ENCODE peak calls at places on chromosomes 2 and 18, in ten cellular contexts. F, T, S, P, G, U, A, L, E and D are unnamed samples.

GRCh38 chr2:121019756-121020155 is 265.2 kb downstream of the TFCP2L1 start:
- DNase-seq in P (no peak), G (no peak), S (no peak), U (no peak), T (no peak), L (no peak), F (no peak), E (no peak), A (no peak), D (no peak)

GRCh38 chr2:190968522-190968921 is 45.4 kb downstream of the STAT1 start:
- DNase-seq in A (no peak), S (no peak), U (no peak), F (no peak), G (no peak), E (no peak), L (no peak), P (no peak), T (no peak), D (no peak)

GRCh38 chr2:102033028-102033749 is 41.4 kb downstream of the IL1R2 start:
- DNase-seq in U (peak), T (peak), S (peak), G (peak), E (peak), F (peak), L (peak), A (peak), P (peak), D (no peak)

GRCh38 chr2:227862227-227862740 is 9.1 kb upstream of the DAW1 start:
- DNase-seq in E (no peak), G (peak), A (no peak), F (peak), S (no peak), U (peak), P (peak), T (peak), L (no peak), D (peak)

GRCh38 chr2:206250041-206250897 is 24.2 kb upstream of the ZDBF2 start:
- DNase-seq in A (no peak), S (no peak), G (no peak), L (no peak), E (no peak), T (no peak), F (peak), P (no peak), U (no peak), D (no peak)

GRCh38 chr2:167136876-167137579 is 248.7 kb downstream of the XIRP2 start:
- DNase-seq in L (no peak), U (no peak), G (no peak), E (no peak), P (no peak), T (no peak), S (no peak), F (no peak), A (no peak), D (no peak)

GRCh38 chr2:231104115-231104713 is 20.6 kb downstream of the HTR2B start:
- DNase-seq in E (peak), A (peak), P (peak), G (peak), L (peak), F (peak), T (peak), U (peak), S (peak), D (peak)

GRCh38 chr2:239159476-239159911 is 241.3 kb downstream of the HDAC4 start:
- DNase-seq in P (no peak), G (no peak), S (no peak), A (peak), L (no peak), F (no peak), E (no peak), U (no peak), T (no peak), D (no peak)

GRCh38 chr18:59052965-59053960 is 86.4 kb upstream of the SEC11C start:
- DNase-seq in A (no peak), P (peak), L (no peak), E (no peak), F (no peak), T (no peak), S (no peak), G (no peak), U (no peak), D (no peak)

GRCh38 chr2:216056739-216057138 is 24.9 kb downstream of the PECR start:
- DNase-seq in L (no peak), P (no peak), F (no peak), A (no peak), T (no peak), U (no peak), S (no peak), E (no peak), G (no peak), D (no peak)

GRCh38 chr2:20556756-20557155 is 94.1 kb downstream of the HS1BP3 start:
- DNase-seq in A (no peak), E (no peak), U (no peak), T (no peak), L (no peak), G (no peak), S (no peak), F (no peak), P (no peak), D (no peak)

GRCh38 chr2:20647764-20648164 is 3.1 kb downstream of the HS1BP3 start:
- DNase-seq in T (no peak), E (no peak), L (no peak), A (no peak), G (no peak), U (no peak), F (no peak), P (no peak), S (no peak), D (no peak)

GRCh38 chr2:62662548-62662947 is 43.0 kb upstream of the EHBP1 start:
- DNase-seq in U (no peak), S (no peak), E (peak), A (no peak), G (no peak), T (no peak), P (peak), F (peak), L (no peak), D (no peak)

GRCh38 chr2:177568893-177569292 is 176.3 kb downstream of the AGPS start:
- DNase-seq in F (no peak), E (no peak), P (no peak), A (no peak), G (no peak), L (no peak), U (no peak), T (no peak), S (no peak), D (no peak)

GRCh38 chr18:36673452-36673851 is 155.3 kb downstream of the TPGS2 start:
- DNase-seq in E (no peak), A (no peak), U (no peak), G (no peak), T (no peak), S (no peak), F (no peak), L (no peak), P (no peak), D (no peak)

GRCh38 chr18:58254873-58255511 is 211.0 kb downstream of the NEDD4L start:
- DNase-seq in S (no peak), E (no peak), A (no peak), U (no peak), L (no peak), T (no peak), F (no peak), P (peak), G (no peak), D (peak)

GRCh38 chr2:240571314-240571973 is 3.2 kb downstream of the RNPEPL1 start:
- DNase-seq in A (no peak), S (no peak), P (no peak), F (no peak), G (no peak), E (peak), L (no peak), T (no peak), U (no peak), D (peak)

GRCh38 chr2:212936572-212936971 is 214.8 kb downstream of the IKZF2 start:
- DNase-seq in G (no peak), U (no peak), E (no peak), F (no peak), A (no peak), L (no peak), S (no peak), P (no peak), T (no peak), D (no peak)

GRCh38 chr2:226716126-226716525 is 83.5 kb downstream of the IRS1 start:
- DNase-seq in T (no peak), S (no peak), L (no peak), P (no peak), F (no peak), G (no peak), E (no peak), U (no peak), A (no peak), D (no peak)

GRCh38 chr2:126754240-126755004 is 98.5 kb downstream of the GYPC start:
- DNase-seq in T (no peak), S (no peak), L (no peak), F (no peak), E (no peak), A (peak), G (no peak), P (no peak), U (no peak), D (no peak)

GRCh38 chr2:241272722-241273551 is 42.5 kb downstream of the HDLBP start:
- DNase-seq in T (peak), S (peak), L (no peak), E (peak), A (peak), F (peak), P (peak), U (peak), G (peak), D (peak)

GRCh38 chr2:19993731-19994130 is 3.8 kb upstream of the WDR35 start:
- DNase-seq in T (no peak), A (no peak), U (no peak), G (no peak), L (no peak), E (no peak), P (no peak), F (no peak), S (no peak), D (no peak)

GRCh38 chr2:141946016-141946415 is 184.8 kb downstream of the LRP1B start:
- DNase-seq in E (no peak), F (no peak), A (no peak), L (no peak), S (no peak), U (no peak), G (peak), P (no peak), T (no peak), D (no peak)

GRCh38 chr18:63422862-63423304 is 607 bp upstream of the VPS4B start:
- DNase-seq in A (no peak), T (no peak), P (no peak), U (no peak), L (no peak), S (no peak), G (no peak), E (no peak), F (peak), D (no peak)

GRCh38 chr2:104078431-104079157 is 775.3 kb upstream of the POU3F3 start:
- DNase-seq in E (no peak), L (no peak), G (no peak), F (no peak), S (no peak), T (no peak), P (no peak), U (no peak), A (no peak), D (peak)

GRCh38 chr18:58213445-58213844 is 169.4 kb downstream of the NEDD4L start:
- DNase-seq in A (peak), P (peak), E (no peak), F (peak), S (no peak), L (no peak), G (peak), T (peak), U (no peak), D (no peak)

GRCh38 chr2:12821656-12822055 is 104.9 kb downstream of the TRIB2 start:
- DNase-seq in F (no peak), U (no peak), L (no peak), E (no peak), T (no peak), A (no peak), G (peak), S (no peak), P (no peak), D (no peak)

GRCh38 chr2:101253713-101254085 is 1.0 kb downstream of the CNOT11 start:
- DNase-seq in U (no peak), P (peak), G (peak), S (no peak), A (no peak), F (peak), E (no peak), L (no peak), T (no peak), D (no peak)

GRCh38 chr2:147607379-147607778 is 237.4 kb upstream of the ACVR2A start:
- DNase-seq in T (no peak), G (no peak), U (no peak), L (no peak), F (no peak), A (no peak), P (no peak), S (no peak), E (no peak), D (no peak)

GRCh38 chr2:7029291-7030059 is 112.3 kb downstream of the RNF144A start:
- DNase-seq in L (no peak), P (no peak), S (no peak), E (no peak), F (no peak), T (no peak), G (no peak), U (no peak), A (no peak), D (no peak)

GRCh38 chr2:42086500-42086953 is 38.7 kb downstream of the PKDCC start:
- DNase-seq in A (no peak), E (no peak), F (peak), U (peak), G (peak), L (peak), P (peak), T (peak), S (peak), D (peak)

GRCh38 chr2:158539176-158539895 is 82.6 kb downstream of the PKP4 start:
- DNase-seq in S (peak), U (no peak), E (no peak), G (peak), L (no peak), T (peak), P (peak), F (peak), A (no peak), D (no peak)

GRCh38 chr18:35641916-35642315 is 60.4 kb downstream of the GALNT1 start:
- DNase-seq in E (no peak), A (no peak), L (no peak), P (no peak), T (no peak), S (no peak), F (no peak), U (no peak), G (peak), D (no peak)